ENCODE peak calls at places on chromosomes 11 and 22, in nine cellular contexts. Z, W, S, D, U, H, X, T and M are unnamed samples.
A peak's percentile ranks its signal among the peaks of the same experiment; 100 is the strongest.

GRCh38 chr11:69902337-69902736 is 83.1 kb upstream of the FGF3 start:
- DNase-seq in Z (peak; percentile 41), W (no peak), S (no peak), D (no peak), U (no peak), H (no peak), X (no peak), T (no peak), M (no peak)

GRCh38 chr11:96045622-96046456 is 121.9 kb upstream of the MTMR2 start:
- DNase-seq in Z (no peak), W (peak; percentile 74), S (peak; percentile 63), D (no peak), U (peak; percentile 42), H (peak; percentile 25), X (peak; percentile 68), T (no peak), M (no peak)

GRCh38 chr11:1854949-1855885 is 2.3 kb downstream of the LSP1 start:
- DNase-seq in Z (peak; percentile 84), W (no peak), S (no peak), D (peak; percentile 34), U (no peak), H (peak; percentile 81), X (no peak), T (peak; percentile 31), M (no peak)

GRCh38 chr11:113833151-113833550 is 42.2 kb downstream of the USP28 start:
- DNase-seq in Z (no peak), W (no peak), S (no peak), D (no peak), U (no peak), H (no peak), X (no peak), T (no peak), M (no peak)

GRCh38 chr22:27295071-27295470 is 506.5 kb downstream of the MN1 start:
- DNase-seq in Z (no peak), W (no peak), S (no peak), D (no peak), U (no peak), H (no peak), X (no peak), T (no peak), M (no peak)

GRCh38 chr11:662689-663274 is 25.7 kb downstream of the DRD4 start:
- DNase-seq in Z (peak; percentile 87), W (peak; percentile 68), S (peak; percentile 73), D (peak; percentile 53), U (peak; percentile 74), H (peak; percentile 79), X (peak; percentile 37), T (peak; percentile 34), M (peak; percentile 18)

GRCh38 chr22:35392357-35392756 is 7.6 kb upstream of the MCM5 start:
- DNase-seq in Z (no peak), W (no peak), S (no peak), D (peak; percentile 73), U (no peak), H (no peak), X (no peak), T (peak; percentile 55), M (no peak)

GRCh38 chr11:13316528-13316961 is 39.0 kb downstream of the BMAL1 start:
- DNase-seq in Z (no peak), W (no peak), S (peak; percentile 57), D (no peak), U (no peak), H (peak; percentile 87), X (peak; percentile 57), T (no peak), M (no peak)

GRCh38 chr22:45891021-45891421 is 85.9 kb downstream of the WNT7B start:
- DNase-seq in Z (peak; percentile 67), W (no peak), S (no peak), D (no peak), U (no peak), H (no peak), X (no peak), T (no peak), M (no peak)

GRCh38 chr22:23283591-23284503 is 103.5 kb downstream of the BCR start:
- DNase-seq in Z (no peak), W (peak; percentile 28), S (no peak), D (no peak), U (no peak), H (no peak), X (no peak), T (no peak), M (no peak)

GRCh38 chr11:29438815-29439214 is 578.0 kb downstream of the KCNA4 start:
- DNase-seq in Z (no peak), W (no peak), S (no peak), D (no peak), U (no peak), H (no peak), X (no peak), T (no peak), M (no peak)

GRCh38 chr11:11370263-11371060 is 17.4 kb upstream of the CSNK2A3 start:
- DNase-seq in Z (no peak), W (no peak), S (no peak), D (no peak), U (no peak), H (no peak), X (no peak), T (no peak), M (no peak)

GRCh38 chr11:5631969-5632635 is 7.3 kb downstream of the TRIM34 start:
- DNase-seq in Z (no peak), W (no peak), S (no peak), D (peak; percentile 80), U (no peak), H (no peak), X (no peak), T (no peak), M (no peak)

GRCh38 chr11:16603890-16604783 is 134.3 kb upstream of the C11orf58 start:
- DNase-seq in Z (peak; percentile 74), W (peak; percentile 68), S (peak; percentile 40), D (no peak), U (peak; percentile 35), H (peak; percentile 67), X (peak; percentile 49), T (no peak), M (no peak)

DNA sequence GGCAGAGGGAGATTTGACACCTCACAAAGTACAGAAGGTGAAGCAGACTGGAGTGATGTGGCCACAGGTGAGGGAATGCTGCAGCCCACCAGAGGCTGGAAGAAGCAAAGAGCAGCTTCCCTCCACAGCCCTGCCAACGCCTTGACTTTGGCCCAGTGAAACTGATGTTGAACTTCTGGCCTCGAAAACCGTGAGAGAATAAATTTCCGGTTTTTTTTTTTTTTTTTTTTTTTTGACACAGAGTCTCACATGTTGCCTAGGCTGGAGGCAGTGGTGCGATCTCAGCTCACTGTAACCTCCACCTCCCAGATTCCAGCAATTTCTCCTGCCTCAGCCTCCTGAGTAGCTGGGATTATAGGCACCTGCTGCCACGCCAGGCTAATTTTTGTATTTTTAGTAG is 8.7 kb downstream of the KMT5B start:
- DNase-seq in Z (peak; percentile 11), W (no peak), S (no peak), D (peak; percentile 38), U (no peak), H (no peak), X (no peak), T (no peak), M (no peak)
- H3K4me1 ChIP-seq in Z (peaks cover 97% of the 10 kb centered on the region), W (peaks cover 18% of the 10 kb centered on the region), S (peaks cover 10% of the 10 kb centered on the region), D (peaks cover 16% of the 10 kb centered on the region), U (peaks cover 75% of the 10 kb centered on the region), H (peaks cover 59% of the 10 kb centered on the region), X (peaks cover 19% of the 10 kb centered on the region), T (peaks cover 27% of the 10 kb centered on the region), M (peaks cover 13% of the 10 kb centered on the region)

GRCh38 chr22:37749831-37750595 is 53.2 kb downstream of the TRIOBP start:
- DNase-seq in Z (no peak), W (no peak), S (no peak), D (no peak), U (no peak), H (peak; percentile 88), X (no peak), T (no peak), M (no peak)
- H3K4me1 ChIP-seq in Z (peaks cover 91% of the 10 kb centered on the region), W (peaks cover 63% of the 10 kb centered on the region), S (peaks cover 50% of the 10 kb centered on the region), D (peaks cover 11% of the 10 kb centered on the region), U (peaks cover 85% of the 10 kb centered on the region), H (peaks cover 74% of the 10 kb centered on the region), X (peaks cover 63% of the 10 kb centered on the region), T (peaks cover 28% of the 10 kb centered on the region), M (peaks cover 18% of the 10 kb centered on the region)

GRCh38 chr11:65491163-65491465 is 7.7 kb upstream of the MALAT1 start:
- DNase-seq in Z (no peak), W (no peak), S (no peak), D (no peak), U (no peak), H (no peak), X (no peak), T (no peak), M (no peak)

GRCh38 chr11:65491614-65492386 is 7.0 kb upstream of the MALAT1 start:
- DNase-seq in Z (no peak), W (peak; percentile 90), S (peak; percentile 79), D (peak; percentile 64), U (peak; percentile 86), H (peak; percentile 95), X (peak; percentile 90), T (no peak), M (no peak)

GRCh38 chr11:65492387-65492636 is 6.5 kb upstream of the MALAT1 start:
- DNase-seq in Z (no peak), W (no peak), S (no peak), D (no peak), U (no peak), H (no peak), X (no peak), T (no peak), M (no peak)

GRCh38 chr11:65493367-65494176 is 5.3 kb upstream of the MALAT1 start:
- DNase-seq in Z (no peak), W (peak; percentile 87), S (peak; percentile 79), D (no peak), U (peak; percentile 88), H (peak; percentile 89), X (peak; percentile 92), T (no peak), M (no peak)

GRCh38 chr11:65492637-65493366 is 6.0 kb upstream of the MALAT1 start:
- DNase-seq in Z (no peak), W (peak; percentile 70), S (peak; percentile 94), D (peak; percentile 57), U (peak; percentile 85), H (peak; percentile 94), X (peak; percentile 97), T (no peak), M (no peak)
- H3K4me1 ChIP-seq in Z (peaks cover 95% of the 10 kb centered on the region), W (peaks cover 91% of the 10 kb centered on the region), S (peaks cover 51% of the 10 kb centered on the region), D (peaks cover 90% of the 10 kb centered on the region), U (peaks cover 88% of the 10 kb centered on the region), H (peaks cover 94% of the 10 kb centered on the region), X (peaks cover 83% of the 10 kb centered on the region), T (peaks cover 16% of the 10 kb centered on the region), M (peaks cover 12% of the 10 kb centered on the region)

GRCh38 chr11:128761339-128761738 is 67.5 kb downstream of the FLI1 start:
- DNase-seq in Z (no peak), W (no peak), S (no peak), D (no peak), U (no peak), H (no peak), X (no peak), T (no peak), M (no peak)

GRCh38 chr11:128757886-128758612 is 64.2 kb downstream of the FLI1 start:
- DNase-seq in Z (peak; percentile 80), W (no peak), S (no peak), D (peak; percentile 23), U (no peak), H (no peak), X (no peak), T (peak; percentile 52), M (no peak)

GRCh38 chr11:128759168-128759567 is 65.3 kb downstream of the FLI1 start:
- DNase-seq in Z (no peak), W (no peak), S (no peak), D (no peak), U (no peak), H (no peak), X (no peak), T (no peak), M (no peak)

GRCh38 chr11:128757235-128757711 is 63.4 kb downstream of the FLI1 start:
- DNase-seq in Z (peak; percentile 82), W (no peak), S (no peak), D (peak; percentile 88), U (no peak), H (peak; percentile 44), X (peak; percentile 39), T (peak; percentile 90), M (peak; percentile 49)

GRCh38 chr11:128759597-128759996 is 65.7 kb downstream of the FLI1 start:
- DNase-seq in Z (no peak), W (peak; percentile 13), S (no peak), D (no peak), U (no peak), H (no peak), X (no peak), T (no peak), M (no peak)
- H3K4me1 ChIP-seq in Z (peaks cover 73% of the 10 kb centered on the region), W (no peaks in the 10 kb centered on the region), S (no peaks in the 10 kb centered on the region), D (peaks cover 34% of the 10 kb centered on the region), U (no peaks in the 10 kb centered on the region), H (no peaks in the 10 kb centered on the region), X (no peaks in the 10 kb centered on the region), T (peaks cover 32% of the 10 kb centered on the region), M (peaks cover 21% of the 10 kb centered on the region)